ENCODE peak calls at places on chromosomes 4 and X, in eight cellular contexts. V is uterus; Y is CD8-positive, alpha-beta T cell; O is heart right ventricle; F is GM06990; C is fibroblast of lung; J is aorta; X is esophagus muscularis mucosa. M is an unnamed sample.

GRCh38 chr4:30776921-30777415 is 56.8 kb downstream of the PCDH7 start:
- DNase-seq in V (no peak), Y (no peak), O (no peak), F (no peak), C (peak; percentile 60), J (no peak), X (no peak), M (no peak)

GRCh38 chrX:45801554-45801953 is 600.9 kb upstream of the DIPK2B start:
- DNase-seq in V (no peak), Y (no peak), O (no peak), F (no peak), C (peak; percentile 40), J (no peak), X (no peak), M (peak; percentile 63)

GRCh38 chr4:113534698-113535097 is 226.8 kb downstream of the CAMK2D start:
- DNase-seq in V (no peak), Y (no peak), O (no peak), F (no peak), C (peak; percentile 53), J (no peak), X (no peak), M (peak; percentile 67)

GRCh38 chr4:102684605-102685052 is 76.1 kb downstream of the MANBA start:
- DNase-seq in V (no peak), Y (no peak), O (no peak), F (no peak), C (peak; percentile 38), J (no peak), X (no peak), M (peak; percentile 5)

GRCh38 chr4:1644906-1645657 is 39.0 kb downstream of the FAM53A start:
- DNase-seq in V (peak; percentile 28), Y (no peak), O (peak; percentile 62), F (no peak), C (peak; percentile 32), J (no peak), X (no peak), M (peak; percentile 42)

GRCh38 chr4:121950212-121950679 is 1.6 kb downstream of the TRPC3 start:
- DNase-seq in V (peak; percentile 73), Y (peak; percentile 91), O (peak; percentile 85), F (peak; percentile 82), C (peak; percentile 59), J (peak; percentile 83), X (no peak), M (peak; percentile 85)

GRCh38 chrX:40471965-40472648 is 108.7 kb upstream of the ATP6AP2 start:
- DNase-seq in V (peak; percentile 37), Y (peak; percentile 10), O (no peak), F (no peak), C (peak; percentile 83), J (peak; percentile 47), X (no peak), M (peak; percentile 58)

GRCh38 chr4:26235500-26235899 is 85.3 kb upstream of the RBPJ start:
- DNase-seq in V (peak; percentile 35), Y (no peak), O (peak; percentile 48), F (no peak), C (peak; percentile 47), J (peak; percentile 84), X (no peak), M (peak; percentile 85)

GRCh38 chr4:70608324-70608723 is 16.3 kb downstream of the AMBN start:
- DNase-seq in V (no peak), Y (no peak), O (no peak), F (no peak), C (no peak), J (no peak), X (no peak), M (no peak)

GRCh38 chr4:173174184-173175156 is 5.9 kb downstream of the GALNT7 start:
- DNase-seq in V (no peak), Y (no peak), O (no peak), F (no peak), C (no peak), J (no peak), X (no peak), M (no peak)

DNA sequence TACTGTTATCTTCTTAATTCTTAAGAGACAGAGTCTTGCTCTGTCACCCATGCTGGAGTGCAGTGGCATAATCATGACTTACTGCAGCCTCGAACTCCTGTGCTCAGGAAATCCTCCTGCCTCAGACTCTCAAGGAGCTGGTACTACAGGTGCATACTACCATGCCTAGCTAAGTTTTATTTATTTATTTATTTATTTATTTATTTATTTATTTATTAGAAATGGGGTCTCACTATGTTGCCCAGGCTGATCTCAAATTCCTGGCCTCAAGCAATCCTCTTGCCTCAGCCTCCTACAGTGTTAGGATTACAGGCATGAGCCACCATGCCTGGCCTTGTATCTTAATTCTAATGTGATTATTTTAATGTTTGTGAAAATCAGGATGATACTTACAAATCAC is 125.6 kb downstream of the THOC2 start:
- DNase-seq in V (no peak), Y (no peak), O (no peak), F (no peak), C (no peak), J (no peak), X (no peak), M (no peak)
- H3K36me3 ChIP-seq in V (no peaks in the 10 kb centered on the region), Y (no peaks in the 10 kb centered on the region), O (no peaks in the 10 kb centered on the region), F (no peaks in the 10 kb centered on the region), C (no peaks in the 10 kb centered on the region), J (no peaks in the 10 kb centered on the region), X (peaks cover 14% of the 10 kb centered on the region), M (peaks cover 17% of the 10 kb centered on the region)

DNA sequence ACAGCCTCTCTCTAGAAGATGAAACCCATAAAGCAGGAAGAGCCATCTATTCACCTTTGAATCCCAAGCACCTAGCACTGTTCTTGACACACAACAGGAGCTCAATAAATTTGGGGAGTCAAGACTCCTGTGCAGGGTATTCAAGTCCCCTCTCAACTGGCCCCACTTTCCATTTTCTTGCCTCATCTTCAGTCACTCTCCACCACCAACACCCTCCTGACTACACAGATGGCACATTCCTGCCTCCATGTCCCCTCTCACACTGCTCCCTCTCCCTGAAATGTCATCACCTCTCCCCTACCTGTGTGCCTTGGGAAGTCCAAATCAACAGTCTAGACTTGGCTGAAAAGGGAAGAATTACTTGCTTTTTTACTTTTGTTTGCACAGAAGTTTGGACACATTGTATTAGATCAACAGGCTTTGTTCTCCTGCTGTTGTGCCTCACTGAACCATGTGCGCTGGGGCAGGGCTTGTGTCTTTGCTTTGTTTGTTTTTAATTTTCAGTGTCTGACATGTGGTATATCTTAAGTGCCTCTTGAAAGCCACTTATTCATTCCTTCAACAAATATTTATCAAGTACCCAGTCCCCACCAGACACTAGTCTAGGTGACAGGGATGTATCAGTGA is 85.1 kb downstream of the APBB2 start:
- DNase-seq in V (no peak), Y (no peak), O (no peak), F (no peak), C (no peak), J (no peak), X (no peak), M (no peak)
- H3K36me3 ChIP-seq in V (no peaks in the 10 kb centered on the region), Y (no peaks in the 10 kb centered on the region), O (no peaks in the 10 kb centered on the region), F (no peaks in the 10 kb centered on the region), C (no peaks in the 10 kb centered on the region), J (no peaks in the 10 kb centered on the region), X (no peaks in the 10 kb centered on the region), M (no peaks in the 10 kb centered on the region)

GRCh38 chr4:88062843-88063242 is 55.4 kb downstream of the PKD2 start:
- DNase-seq in V (no peak), Y (no peak), O (no peak), F (no peak), C (no peak), J (no peak), X (no peak), M (no peak)

GRCh38 chr4:88058295-88058694 is 50.9 kb downstream of the PKD2 start:
- DNase-seq in V (no peak), Y (no peak), O (no peak), F (no peak), C (no peak), J (no peak), X (no peak), M (no peak)

GRCh38 chr4:88060431-88060830 is 53.0 kb downstream of the PKD2 start:
- DNase-seq in V (no peak), Y (no peak), O (no peak), F (no peak), C (peak; percentile 60), J (no peak), X (no peak), M (no peak)

GRCh38 chr4:88062311-88062710 is 54.9 kb downstream of the PKD2 start:
- DNase-seq in V (no peak), Y (no peak), O (no peak), F (no peak), C (no peak), J (no peak), X (no peak), M (no peak)

DNA sequence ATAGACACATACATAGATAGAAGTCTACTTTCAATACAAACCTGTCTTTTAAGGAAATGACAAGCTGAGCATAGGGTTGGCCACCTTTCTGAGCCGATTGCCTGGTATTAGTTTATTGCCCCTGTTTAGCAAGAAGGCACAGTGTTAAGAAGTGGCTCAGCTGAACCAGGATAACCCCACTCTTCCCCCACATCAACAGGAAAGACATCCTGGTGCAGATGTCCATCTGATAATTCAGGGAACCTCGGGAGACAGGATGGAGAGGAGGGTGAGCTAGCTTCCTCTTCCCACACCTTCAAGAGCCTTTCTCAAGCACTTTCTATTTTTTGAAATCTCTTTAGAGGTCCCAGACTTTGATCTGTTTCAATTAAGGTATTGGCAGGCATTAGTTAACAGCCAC is 52.3 kb downstream of the PKD2 start:
- DNase-seq in V (no peak), Y (no peak), O (no peak), F (no peak), C (no peak), J (no peak), X (no peak), M (no peak)
- H3K36me3 ChIP-seq in V (no peaks in the 10 kb centered on the region), Y (no peaks in the 10 kb centered on the region), O (no peaks in the 10 kb centered on the region), F (peaks cover 1% of the 10 kb centered on the region), C (peaks cover 4% of the 10 kb centered on the region), J (peaks cover 4% of the 10 kb centered on the region), X (peaks cover 51% of the 10 kb centered on the region), M (peaks cover 80% of the 10 kb centered on the region)

DNA sequence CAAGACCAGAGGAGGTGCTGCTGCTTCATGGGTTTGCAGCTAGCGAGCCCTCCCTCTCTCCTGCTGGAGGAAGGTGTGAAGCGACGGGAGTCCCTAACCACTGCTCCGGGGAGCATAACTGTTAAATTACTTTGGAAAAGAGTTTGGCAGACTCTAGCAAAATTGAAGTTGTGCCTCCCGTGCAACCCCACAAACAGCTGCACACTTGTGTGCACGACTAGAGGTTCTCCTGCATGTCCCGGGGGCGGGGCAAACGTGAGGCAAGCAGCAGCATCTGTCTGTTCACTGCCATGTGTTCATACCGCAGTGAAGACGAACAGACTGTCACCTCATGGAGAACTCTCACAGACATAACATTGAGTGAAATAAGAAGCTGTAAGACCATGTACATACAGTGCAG is 34.5 kb downstream of the TNIP2 start:
- DNase-seq in V (no peak), Y (no peak), O (no peak), F (no peak), C (no peak), J (no peak), X (no peak), M (no peak)
- H3K36me3 ChIP-seq in V (no peaks in the 10 kb centered on the region), Y (peaks cover 4% of the 10 kb centered on the region), O (no peaks in the 10 kb centered on the region), F (peaks cover 6% of the 10 kb centered on the region), C (peaks cover 7% of the 10 kb centered on the region), J (no peaks in the 10 kb centered on the region), X (peaks cover 55% of the 10 kb centered on the region), M (peaks cover 46% of the 10 kb centered on the region)

GRCh38 chrX:130414800-130415199 is 13.0 kb downstream of the RBMX2 start:
- DNase-seq in V (no peak), Y (no peak), O (no peak), F (no peak), C (no peak), J (no peak), X (no peak), M (no peak)
- H3K36me3 ChIP-seq in V (no peaks in the 10 kb centered on the region), Y (no peaks in the 10 kb centered on the region), O (no peaks in the 10 kb centered on the region), F (no peaks in the 10 kb centered on the region), C (no peaks in the 10 kb centered on the region), J (no peaks in the 10 kb centered on the region), X (peaks cover 34% of the 10 kb centered on the region), M (peaks cover 17% of the 10 kb centered on the region)